ENCODE peak calls at places on chromosome 6, in four cellular contexts. V is HCT116, E is tibial nerve, D is kidney epithelial cell. F is an unnamed sample.
A peak's percentile ranks its signal among the peaks of the same experiment; 100 is the strongest.

GRCh38 chr6:44828780-44829179 is 441.3 kb downstream of the CDC5L start:
- DNase-seq in V (no peak), E (no peak), D (no peak), F (no peak)

GRCh38 chr6:107977283-107977682 is 19.3 kb upstream of the SEC63 start:
- DNase-seq in E (no peak), D (no peak), V (no peak), F (no peak)

GRCh38 chr6:147283460-147283859 is 79.2 kb downstream of the STXBP5 start:
- DNase-seq in E (no peak), D (no peak), V (no peak), F (no peak)

GRCh38 chr6:35435075-35435837 is 16.9 kb upstream of the FANCE start:
- DNase-seq in E (no peak), D (no peak), V (no peak), F (no peak)

GRCh38 chr6:133833905-133834304 is 55.0 kb upstream of the TCF21 start:
- DNase-seq in D (no peak), E (no peak), V (no peak), F (no peak)

GRCh38 chr6:126959765-126960164 is 158.7 kb upstream of the RSPO3 start:
- DNase-seq in V (no peak), E (no peak), D (no peak), F (no peak)

GRCh38 chr6:8947900-8948299 is 512.6 kb upstream of the SLC35B3 start:
- DNase-seq in E (no peak), D (no peak), V (no peak), F (no peak)

GRCh38 chr6:137631323-137631722 is 137.1 kb upstream of the OLIG3 start:
- DNase-seq in E (no peak), D (peak; percentile 57), V (no peak), F (peak; percentile 35)

GRCh38 chr6:128657181-128657580 is 136.8 kb upstream of the PTPRK start:
- DNase-seq in V (no peak), E (no peak), D (no peak), F (no peak)

GRCh38 chr6:144007455-144007778 is 642 bp downstream of the PLAGL1 start:
- DNase-seq in D (no peak), E (no peak), V (no peak), F (no peak)
- H3K4me3 ChIP-seq in D (peak overlapping the region; percentile 60), E (peak overlapping the region; percentile 49), V (peak overlapping the region; percentile 56), F (peak overlapping the region; percentile 40)

GRCh38 chr6:24668997-24669361 is 2.1 kb downstream of the ACOT13 start:
- DNase-seq in D (no peak), V (no peak), E (no peak), F (no peak)
- H3K4me3 ChIP-seq in D (no peak overlapping the region), V (no peak overlapping the region), E (no peak overlapping the region), F (no peak overlapping the region)

GRCh38 chr6:80547827-80548226 is 441.4 kb downstream of the BCKDHB start:
- DNase-seq in V (no peak), E (no peak), D (peak; percentile 44), F (no peak)
- H3K4me3 ChIP-seq in V (no peak overlapping the region), E (no peak overlapping the region), D (no peak overlapping the region), F (no peak overlapping the region)

GRCh38 chr6:89146748-89147715 is 1.2 kb downstream of the PM20D2 start:
- DNase-seq in D (no peak), V (peak; percentile 18), E (no peak), F (no peak)

GRCh38 chr6:89145962-89146747 is at the start of gene PM20D2:
- DNase-seq in D (no peak), V (peak; percentile 48), E (no peak), F (no peak)

GRCh38 chr6:89148016-89148750 is 2.3 kb downstream of the PM20D2 start:
- DNase-seq in V (peak; percentile 12), D (no peak), E (no peak), F (no peak)

GRCh38 chr6:89145461-89145961 is 344 bp upstream of the PM20D2 start:
- DNase-seq in V (no peak), D (no peak), E (no peak), F (peak; percentile 52)

DNA sequence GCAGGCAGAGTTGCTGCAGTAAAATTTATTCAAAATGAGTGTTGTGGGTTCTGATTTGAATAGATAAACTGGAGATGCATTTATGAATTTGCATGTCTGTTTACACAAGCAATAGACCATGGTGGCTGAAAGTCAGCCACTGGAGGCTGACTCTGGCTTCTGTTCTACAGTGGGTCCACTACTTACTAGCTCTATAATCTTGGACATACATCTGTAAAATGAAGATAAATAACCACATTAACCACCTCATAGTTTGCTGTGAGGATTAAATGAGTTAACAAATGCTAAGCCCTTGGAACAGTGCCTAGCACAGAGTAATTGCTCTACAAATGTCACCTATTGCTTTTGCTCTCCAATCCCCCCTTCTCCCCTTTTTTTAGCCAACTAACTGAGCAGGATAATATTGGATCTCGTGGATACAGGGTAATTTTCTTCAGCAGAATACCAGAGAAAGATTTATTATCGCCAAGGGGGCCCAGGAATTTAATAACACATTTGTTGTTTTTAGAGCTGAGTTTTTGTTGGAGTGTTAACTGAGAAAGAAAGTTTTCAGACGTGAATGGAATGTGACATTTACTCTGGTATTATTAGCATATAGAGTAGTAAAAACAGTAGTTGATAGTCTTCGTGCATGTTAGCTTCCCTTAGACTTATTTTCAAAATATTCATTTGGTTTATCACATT is 1.4 kb upstream of the PM20D2 start:
- DNase-seq in E (no peak), D (no peak), V (no peak), F (no peak)
- H3K4me3 ChIP-seq in E (no peak overlapping the region), D (no peak overlapping the region), V (no peak overlapping the region), F (no peak overlapping the region)

DNA sequence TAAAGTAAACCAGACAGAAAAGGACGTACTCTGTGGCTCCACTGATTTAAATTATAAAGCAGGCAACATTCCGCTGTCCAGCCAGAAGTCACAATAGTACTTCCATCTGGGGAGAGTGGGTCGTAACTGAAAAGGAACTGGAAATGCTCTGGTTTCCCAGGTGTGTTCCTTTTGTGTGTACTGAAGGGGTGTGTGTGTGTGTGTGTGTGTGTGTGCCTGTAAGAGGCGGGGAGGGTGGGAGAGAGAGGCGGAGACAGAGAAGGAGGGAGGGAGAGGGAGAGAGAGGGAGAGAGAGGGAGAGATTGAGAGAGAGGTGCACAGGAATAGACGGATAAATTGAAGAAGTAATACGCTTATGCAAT is 178.4 kb upstream of the ZNF184 start:
- DNase-seq in E (no peak), V (peak; percentile 61), D (no peak), F (no peak)
- H3K4me3 ChIP-seq in E (no peak overlapping the region), V (peak overlapping the region; percentile 2), D (peak overlapping the region; percentile 2), F (no peak overlapping the region)